ENCODE peak calls at places on chromosome 17, in nine cellular contexts. H, V, L, Q, T, J, O, Y and K are unnamed samples. For H3K9me3, the result is how much of the 10 kb centered on the place peaks cover.

GRCh38 chr17:48612854-48613691 is 2.0 kb downstream of the HOXB8 start:
- DNase-seq in Y (peak), T (no peak), L (no peak), V (no peak), H (no peak), Q (no peak), J (peak), O (peak), K (peak)

GRCh38 chr17:81009124-81009523 is 17.5 kb downstream of the CHMP6 start:
- DNase-seq in J (no peak), T (no peak), Q (no peak), O (no peak), Y (no peak), V (no peak), L (no peak), H (no peak), K (no peak)

GRCh38 chr17:62705781-62706597 is 78.5 kb downstream of the MRC2 start:
- DNase-seq in J (no peak), Q (no peak), O (no peak), H (no peak), V (peak), L (peak), T (no peak), Y (peak), K (peak)

GRCh38 chr17:57849874-57850754 is at the start of gene MRPS23:
- DNase-seq in J (peak), H (peak), Q (peak), T (peak), O (peak), V (peak), L (peak), Y (peak), K (peak)

GRCh38 chr17:60127068-60128064 is 22.4 kb upstream of the CA4 start:
- DNase-seq in O (no peak), V (no peak), J (no peak), T (no peak), H (no peak), Q (no peak), L (no peak), Y (no peak), K (no peak)

GRCh38 chr17:36641877-36642845 is 40.8 kb downstream of the MRM1 start:
- DNase-seq in O (peak), Y (no peak), V (no peak), L (no peak), H (no peak), Q (no peak), J (no peak), T (no peak), K (no peak)

GRCh38 chr17:56021681-56022205 is 131.5 kb upstream of the ANKFN1 start:
- DNase-seq in Y (no peak), J (no peak), O (no peak), T (no peak), L (no peak), H (no peak), V (no peak), Q (no peak), K (no peak)

GRCh38 chr17:81713004-81713555 is 996 bp downstream of the SLC25A10 start:
- DNase-seq in J (no peak), Y (no peak), L (no peak), T (no peak), O (no peak), Q (no peak), H (no peak), V (no peak), K (peak)

GRCh38 chr17:13415877-13416416 is 185.8 kb downstream of the HS3ST3A1 start:
- DNase-seq in Q (no peak), T (peak), O (peak), V (no peak), J (no peak), H (no peak), L (peak), Y (peak), K (peak)

GRCh38 chr17:35519442-35519841 is 18.0 kb downstream of the SLFN12L start:
- DNase-seq in H (no peak), J (no peak), T (no peak), L (no peak), V (no peak), Y (no peak), O (no peak), Q (no peak), K (no peak)

GRCh38 chr17:44241104-44241503 is 21.6 kb upstream of the UBTF start:
- DNase-seq in O (no peak), H (no peak), L (no peak), Q (no peak), V (no peak), Y (no peak), J (no peak), T (no peak), K (no peak)

GRCh38 chr17:20300399-20301037 is 166.8 kb downstream of the LGALS9B start:
- DNase-seq in T (no peak), Q (no peak), Y (peak), V (no peak), J (no peak), L (no peak), H (no peak), O (no peak), K (peak)

GRCh38 chr17:77502626-77503292 is 362.0 kb downstream of the SEC14L1 start:
- DNase-seq in J (peak), Y (no peak), T (peak), V (no peak), H (no peak), L (no peak), Q (no peak), O (peak), K (no peak)

GRCh38 chr17:29589524-29590260 is at the start of gene GIT1:
- DNase-seq in O (peak), Y (peak), H (peak), V (no peak), T (peak), J (peak), L (peak), Q (peak), K (peak)

GRCh38 chr17:56688151-56688550 is 94.7 kb downstream of the NOG start:
- DNase-seq in H (no peak), J (no peak), Q (no peak), V (no peak), O (no peak), T (no peak), Y (no peak), L (no peak), K (no peak)

GRCh38 chr17:81066072-81066471 is 31.1 kb downstream of the BAIAP2 start:
- DNase-seq in Q (no peak), O (no peak), H (no peak), L (no peak), V (no peak), J (no peak), Y (no peak), T (peak), K (no peak)

GRCh38 chr17:39672522-39673334 is 4.5 kb downstream of the PNMT start:
- DNase-seq in H (no peak), V (no peak), T (no peak), Q (no peak), J (no peak), Y (no peak), O (no peak), L (no peak), K (no peak)

GRCh38 chr17:77308768-77309726 is 168.3 kb downstream of the SEC14L1 start:
- DNase-seq in Q (no peak), O (no peak), Y (peak), T (no peak), H (no peak), V (no peak), J (no peak), L (peak), K (no peak)

GRCh38 chr17:49787932-49788442 is 494 bp upstream of the KAT7 start:
- DNase-seq in T (no peak), Y (no peak), O (peak), J (no peak), V (no peak), Q (no peak), L (no peak), H (no peak), K (no peak)

GRCh38 chr17:56577810-56578209 is 15.7 kb upstream of the NOG start:
- DNase-seq in O (no peak), V (no peak), T (no peak), J (no peak), H (no peak), Y (no peak), L (no peak), Q (no peak), K (peak)

DNA sequence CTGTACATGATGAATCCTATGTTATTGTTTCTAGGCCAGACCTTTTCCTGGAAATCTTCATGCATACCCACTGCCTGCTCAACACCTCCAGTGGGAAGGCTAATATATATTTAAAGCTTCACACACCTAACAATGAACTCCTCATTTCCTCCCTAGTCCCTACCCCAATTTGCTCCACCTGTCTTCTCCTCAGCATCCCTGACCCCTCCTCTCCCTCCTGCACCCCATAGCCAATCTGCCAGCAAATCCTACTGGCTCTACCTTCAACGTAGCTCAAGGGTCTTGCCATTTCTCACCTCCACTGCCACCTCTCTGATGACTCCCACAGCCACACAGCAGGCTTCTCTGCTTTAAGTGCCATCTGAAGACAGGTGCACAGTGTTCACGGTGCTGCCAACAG is 215.6 kb upstream of the WSB1 start:
- DNase-seq in V (no peak), T (no peak), Q (no peak), Y (no peak), J (no peak), O (no peak), L (no peak), H (no peak), K (no peak)
- H3K9me3 ChIP-seq in V (under half), T (under half), Q (under half), Y (under half), J (under half), O (under half), L (under half), H (under half), K (under half)

DNA sequence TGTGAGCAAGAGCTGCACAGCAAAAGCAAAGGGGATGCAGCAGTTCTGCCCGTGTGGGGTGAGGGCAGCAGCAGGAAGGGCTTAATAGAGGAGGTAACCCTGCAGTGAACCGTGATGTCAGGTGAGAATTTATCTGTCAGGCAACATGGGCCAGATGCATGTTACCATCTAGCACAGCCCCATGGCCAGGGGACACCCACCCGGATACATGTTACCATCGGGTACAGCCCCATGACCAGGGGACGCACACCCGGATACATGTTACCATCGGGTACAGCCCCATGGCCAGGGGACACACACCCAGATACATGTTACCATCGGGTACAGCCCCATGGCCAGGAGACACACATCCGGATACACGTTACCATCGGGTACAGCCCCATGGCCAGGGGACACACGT is 99.4 kb downstream of the RBFOX3 start:
- DNase-seq in T (no peak), Q (no peak), L (no peak), Y (no peak), J (no peak), O (no peak), H (no peak), V (no peak), K (no peak)
- H3K9me3 ChIP-seq in T (under half), Q (under half), L (under half), Y (under half), J (under half), O (under half), H (under half), V (under half), K (under half)

GRCh38 chr17:22514767-22515320 is 822.5 kb downstream of the KCNJ18 start:
- DNase-seq in J (no peak), V (no peak), O (no peak), Q (no peak), T (no peak), L (no peak), H (no peak), Y (no peak), K (no peak)
- H3K9me3 ChIP-seq in J (under half), V (under half), O (under half), Q (under half), T (under half), L (under half), H (under half), Y (under half), K (under half)

GRCh38 chr17:28076138-28076537 is 33.7 kb downstream of the NLK start:
- DNase-seq in L (no peak), H (peak), T (no peak), O (no peak), Y (no peak), Q (no peak), J (no peak), V (no peak), K (no peak)

GRCh38 chr17:28074010-28074409 is 31.5 kb downstream of the NLK start:
- DNase-seq in O (no peak), H (no peak), J (no peak), V (no peak), L (no peak), Q (no peak), Y (no peak), T (no peak), K (no peak)

GRCh38 chr17:28072935-28073533 is 30.6 kb downstream of the NLK start:
- DNase-seq in J (no peak), V (no peak), L (no peak), Y (no peak), T (no peak), H (no peak), Q (no peak), O (no peak), K (no peak)

GRCh38 chr17:28071891-28072606 is 29.6 kb downstream of the NLK start:
- DNase-seq in Q (no peak), H (peak), T (no peak), J (no peak), L (no peak), O (no peak), Y (no peak), V (no peak), K (no peak)

GRCh38 chr17:28071179-28071578 is 28.7 kb downstream of the NLK start:
- DNase-seq in Q (no peak), J (no peak), T (no peak), H (no peak), V (no peak), L (no peak), Y (no peak), O (no peak), K (no peak)
- H3K9me3 ChIP-seq in Q (under half), J (under half), T (under half), H (under half), V (under half), L (under half), Y (under half), O (under half), K (under half)

GRCh38 chr17:5183410-5183793 is 8.3 kb downstream of the ZNF594 start:
- DNase-seq in L (no peak), V (no peak), O (no peak), Y (no peak), T (no peak), J (no peak), H (no peak), Q (no peak), K (no peak)
- H3K9me3 ChIP-seq in L (half or more), V (half or more), O (half or more), Y (half or more), T (under half), J (half or more), H (half or more), Q (under half), K (under half)